ENCODE peak calls at places on chromosome 12, in five cellular contexts. M is effector memory CD4-positive, alpha-beta T cell; E is lower lobe of right lung; B is B cell; K is GM06990. A is an unnamed sample.

GRCh38 chr12:26631846-26632245 is 201.1 kb downstream of the ITPR2 start:
- DNase-seq in M (no peak), K (no peak), E (no peak), B (no peak), A (no peak)

GRCh38 chr12:79689477-79690155 is 1.1 kb downstream of the PAWR start:
- DNase-seq in K (peak), B (peak), M (no peak), E (peak), A (peak)

GRCh38 chr12:124740691-124741137 is 123.0 kb downstream of the SCARB1 start:
- DNase-seq in E (no peak), B (no peak), K (no peak), M (no peak), A (no peak)

GRCh38 chr12:90167501-90167900 is 458.9 kb upstream of the ATP2B1 start:
- DNase-seq in B (no peak), M (no peak), E (no peak), K (no peak), A (no peak)

GRCh38 chr12:111446044-111446581 is 40.4 kb downstream of the SH2B3 start:
- DNase-seq in B (no peak), K (no peak), M (no peak), E (no peak), A (peak)

GRCh38 chr12:39605501-39605900 is 14.1 kb downstream of the ABCD2 start:
- DNase-seq in M (no peak), E (no peak), B (no peak), K (no peak), A (no peak)

GRCh38 chr12:130761537-130762318 is 45.6 kb upstream of the RIMBP2 start:
- DNase-seq in B (no peak), E (no peak), M (no peak), K (peak), A (no peak)

GRCh38 chr12:70692681-70693288 is 55.6 kb upstream of the PTPRB start:
- DNase-seq in M (no peak), E (no peak), K (no peak), B (no peak), A (no peak)

GRCh38 chr12:113232232-113232615 is 11.0 kb downstream of the TPCN1 start:
- DNase-seq in E (no peak), B (no peak), K (no peak), M (no peak), A (peak)

GRCh38 chr12:563250-563781 is 99.9 kb downstream of the NINJ2 start:
- DNase-seq in M (peak), B (no peak), E (no peak), K (no peak), A (no peak)

GRCh38 chr12:7369274-7369729 is 65.4 kb downstream of the ACSM4 start:
- DNase-seq in B (no peak), E (peak), M (no peak), K (peak), A (no peak)

GRCh38 chr12:121582583-121583333 is 1.9 kb upstream of the KDM2B start:
- DNase-seq in K (no peak), M (no peak), E (no peak), B (no peak), A (no peak)

GRCh38 chr12:123030686-123031085 is 50.2 kb downstream of the ARL6IP4 start:
- DNase-seq in E (no peak), M (no peak), K (no peak), B (no peak), A (peak)